ENCODE peak calls at places on chromosomes 5 and 9, in nine cellular contexts. X is PC-3, K is OCI-LY7, L is endothelial cell, A is H9, M is AG04450, T is neural crest cell, B is coronary artery, H is B cell. Y is an unnamed sample.

GRCh38 chr9:134598884-134599245 is 42.7 kb upstream of the COL5A1 start:
- DNase-seq in X (no peak), K (no peak), L (no peak), A (no peak), M (no peak), T (no peak), B (no peak), H (no peak), Y (no peak)

GRCh38 chr9:134585746-134586706 is 55.6 kb upstream of the COL5A1 start:
- DNase-seq in X (peak; percentile 45), K (no peak), L (no peak), A (peak; percentile 36), M (no peak), T (no peak), B (peak; percentile 69), H (no peak), Y (no peak)

GRCh38 chr5:132230871-132231270 is 3.2 kb upstream of the P4HA2 start:
- DNase-seq in X (no peak), K (no peak), L (no peak), A (peak; percentile 5), M (no peak), T (no peak), B (peak; percentile 52), H (no peak), Y (no peak)

GRCh38 chr5:66415208-66415607 is 181.0 kb upstream of the MAST4 start:
- DNase-seq in X (no peak), K (no peak), L (no peak), A (no peak), M (no peak), T (no peak), B (no peak), H (no peak), Y (no peak)

GRCh38 chr5:71954329-71954728 is 152.9 kb upstream of the MAP1B start:
- DNase-seq in X (no peak), K (no peak), L (no peak), A (no peak), M (no peak), T (no peak), B (no peak), H (no peak), Y (no peak)

GRCh38 chr5:56763182-56763581 is 52.2 kb upstream of the MAP3K1 start:
- DNase-seq in X (no peak), K (no peak), L (no peak), A (no peak), M (no peak), T (no peak), B (no peak), H (no peak), Y (no peak)

GRCh38 chr9:80090317-80090716 is 518.6 kb downstream of the TLE4 start:
- DNase-seq in X (no peak), K (no peak), L (no peak), A (no peak), M (no peak), T (no peak), B (no peak), H (no peak), Y (no peak)

GRCh38 chr9:8760000-8760767 is 960.6 kb upstream of the DMAC1 start:
- DNase-seq in X (no peak), K (no peak), L (no peak), A (no peak), M (no peak), T (no peak), B (no peak), H (no peak), Y (no peak)

GRCh38 chr9:104740596-104740995 is 6.9 kb upstream of the NIPSNAP3A start:
- DNase-seq in X (peak; percentile 81), K (no peak), L (no peak), A (no peak), M (no peak), T (no peak), B (no peak), H (no peak), Y (no peak)

GRCh38 chr9:3894764-3895163 is 369.0 kb upstream of the RFX3 start:
- DNase-seq in X (no peak), K (no peak), L (no peak), A (no peak), M (peak; percentile 93), T (no peak), B (no peak), H (no peak), Y (no peak)

GRCh38 chr5:78627175-78627574 is 21.4 kb downstream of the LHFPL2 start:
- DNase-seq in X (peak; percentile 14), K (no peak), L (no peak), A (no peak), M (no peak), T (no peak), B (no peak), H (no peak), Y (no peak)
- TF ChIP-seq CTCF in X (peak; percentile 53), K (peak; percentile 45), L (no peak), A (peak; percentile 57), M (peak; percentile 54), T (peak; percentile 36), B (no peak), H (no peak), Y (no peak)

GRCh38 chr5:170892201-170892600 is 30.4 kb downstream of the RANBP17 start:
- DNase-seq in X (peak; percentile 39), K (no peak), L (no peak), A (no peak), M (peak; percentile 32), T (no peak), B (no peak), H (no peak), Y (no peak)

GRCh38 chr5:170896779-170897178 is 35.0 kb downstream of the RANBP17 start:
- DNase-seq in X (peak; percentile 19), K (no peak), L (peak; percentile 82), A (peak; percentile 90), M (no peak), T (peak; percentile 21), B (no peak), H (no peak), Y (peak; percentile 53)
- TF ChIP-seq CTCF in X (peak; percentile 44), K (peak; percentile 35), L (peak; percentile 72), A (peak; percentile 87), M (peak; percentile 23), T (peak; percentile 52), B (no peak), H (no peak), Y (peak; percentile 34)

DNA sequence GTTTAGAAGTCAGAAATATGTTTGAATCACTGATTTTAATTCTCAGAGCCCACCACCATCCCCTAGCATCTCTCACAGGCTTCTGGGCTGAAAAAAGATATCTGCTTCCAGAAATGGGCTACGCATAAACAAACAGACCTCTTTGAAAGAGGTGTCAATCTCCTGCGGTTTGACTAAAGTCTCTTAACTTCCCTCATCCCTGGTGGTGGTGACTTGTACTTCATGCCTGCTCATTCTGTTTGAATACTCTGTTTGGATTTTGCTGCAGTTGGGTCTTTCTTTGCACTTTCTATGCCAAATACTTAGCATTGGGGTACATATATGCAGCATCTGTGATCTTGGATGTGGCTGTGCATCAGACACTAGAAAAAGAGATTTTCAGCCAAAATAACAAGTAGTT is 157.2 kb upstream of the ATP10B start:
- DNase-seq in X (no peak), K (no peak), L (no peak), A (no peak), M (no peak), T (no peak), B (no peak), H (no peak), Y (no peak)
- TF ChIP-seq CTCF in X (no peak), K (no peak), L (no peak), A (peak; percentile 42), M (no peak), T (no peak), B (no peak), H (no peak), Y (no peak)

DNA sequence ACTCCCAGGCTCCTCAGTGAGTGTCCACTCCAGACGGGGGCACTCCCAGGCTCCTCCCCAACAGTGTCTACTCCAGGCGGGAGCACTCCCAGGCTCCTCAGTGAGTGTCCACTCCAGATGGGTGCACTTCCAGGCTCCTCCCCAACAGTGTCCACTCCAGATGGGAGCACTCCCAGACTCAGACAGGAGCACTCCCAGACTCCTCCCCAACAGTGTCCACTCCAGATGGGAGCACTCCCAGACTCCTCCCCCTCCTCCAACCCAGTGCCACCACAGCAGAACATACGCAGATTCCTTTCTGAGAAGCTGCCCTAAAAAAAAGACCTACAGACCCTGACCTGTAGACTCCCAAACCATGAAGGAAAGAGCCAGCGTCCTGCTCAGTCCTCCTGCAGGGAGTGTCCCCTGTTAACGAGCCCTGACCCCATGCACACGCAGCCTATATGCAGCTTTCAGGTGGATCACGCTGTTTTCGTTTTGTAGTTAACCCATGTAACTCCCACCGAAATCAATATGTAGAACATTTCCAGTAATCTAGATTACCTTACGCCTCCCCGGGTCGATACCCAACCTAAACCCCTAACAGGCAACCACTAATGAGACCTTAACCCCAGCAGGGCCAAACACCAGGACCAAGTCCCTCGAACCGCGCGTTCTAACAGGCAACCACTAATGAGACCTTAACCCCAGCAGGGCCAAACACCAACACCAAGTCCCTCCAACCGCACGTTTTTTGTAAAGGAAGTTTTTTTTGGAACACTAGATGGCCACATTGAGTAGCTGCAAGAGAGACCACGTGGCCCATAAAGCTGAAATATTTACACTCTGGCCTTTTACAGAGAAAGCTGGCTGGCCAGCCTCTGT is 15.7 kb downstream of the PNPLA7 start:
- DNase-seq in X (peak; percentile 79), K (peak; percentile 77), L (no peak), A (peak; percentile 59), M (no peak), T (no peak), B (no peak), H (no peak), Y (peak; percentile 35)
- TF ChIP-seq CTCF in X (peak; percentile 70), K (peak; percentile 90), L (peak; percentile 37), A (peak; percentile 70), M (peak; percentile 79), T (peak; percentile 71), B (peak; percentile 39), H (peak; percentile 69), Y (peak; percentile 37)

GRCh38 chr5:51138164-51138563 is 245.1 kb upstream of the ISL1 start:
- DNase-seq in X (no peak), K (no peak), L (no peak), A (no peak), M (no peak), T (no peak), B (no peak), H (no peak), Y (no peak)
- TF ChIP-seq CTCF in X (no peak), K (no peak), L (no peak), A (peak; percentile 27), M (no peak), T (no peak), B (no peak), H (no peak), Y (no peak)

Y was measured in Calu3.